ENCODE peak calls at places on chromosomes 12 and 14, in nine cellular contexts. G, D, Y, L, Z, I, B, W and R are unnamed samples.

GRCh38 chr14:99718031-99718810 is 34.1 kb downstream of the CYP46A1 start:
- DNase-seq in G (peak), D (no peak), Y (no peak), L (no peak), Z (peak), I (no peak), B (no peak), W (no peak), R (no peak)

GRCh38 chr14:71122866-71123565 is 215.8 kb downstream of the PCNX1 start:
- DNase-seq in G (no peak), D (no peak), Y (no peak), L (no peak), Z (peak), I (no peak), B (no peak), W (no peak), R (no peak)

GRCh38 chr14:88904864-88905263 is 80.4 kb downstream of the TTC8 start:
- DNase-seq in G (no peak), D (peak), Y (peak), L (no peak), Z (no peak), I (no peak), B (no peak), W (no peak), R (no peak)

GRCh38 chr12:64452559-64453329 is 824 bp downstream of the TBK1 start:
- DNase-seq in G (no peak), D (peak), Y (peak), L (peak), Z (peak), I (peak), B (no peak), W (peak), R (no peak)

GRCh38 chr14:94380225-94381148 is 7.9 kb downstream of the SERPINA1 start:
- DNase-seq in G (peak), D (no peak), Y (no peak), L (no peak), Z (no peak), I (no peak), B (no peak), W (no peak), R (no peak)

GRCh38 chr12:6605425-6606330 is 1.5 kb downstream of the CHD4 start:
- DNase-seq in G (peak), D (peak), Y (peak), L (peak), Z (peak), I (peak), B (peak), W (no peak), R (peak)

GRCh38 chr12:94327819-94328218 is 131.8 kb downstream of the CEP83 start:
- DNase-seq in G (no peak), D (peak), Y (peak), L (no peak), Z (no peak), I (no peak), B (no peak), W (no peak), R (no peak)

GRCh38 chr14:53152909-53153701 is at the start of gene DDHD1:
- DNase-seq in G (peak), D (peak), Y (peak), L (peak), Z (peak), I (peak), B (peak), W (peak), R (no peak)

GRCh38 chr12:104615048-104615561 is 158.4 kb downstream of the CHST11 start:
- DNase-seq in G (no peak), D (peak), Y (peak), L (no peak), Z (no peak), I (no peak), B (no peak), W (no peak), R (no peak)

GRCh38 chr14:34983148-34983760 is 462 bp downstream of the SRP54 start:
- DNase-seq in G (no peak), D (no peak), Y (no peak), L (no peak), Z (no peak), I (no peak), B (no peak), W (no peak), R (no peak)

GRCh38 chr14:104967414-104968152 is 10.6 kb downstream of the AHNAK2 start:
- DNase-seq in G (no peak), D (peak), Y (peak), L (no peak), Z (peak), I (peak), B (no peak), W (no peak), R (no peak)

GRCh38 chr12:105970885-105971284 is 167.9 kb downstream of the NUAK1 start:
- DNase-seq in G (no peak), D (no peak), Y (no peak), L (no peak), Z (no peak), I (no peak), B (no peak), W (no peak), R (no peak)

GRCh38 chr12:50740307-50740706 is 23.6 kb upstream of the ATF1 start:
- DNase-seq in G (no peak), D (peak), Y (no peak), L (no peak), Z (no peak), I (peak), B (no peak), W (no peak), R (no peak)

GRCh38 chr12:48198619-48198973 is 4.5 kb downstream of the OR10AD1 start:
- DNase-seq in G (peak), D (peak), Y (no peak), L (no peak), Z (no peak), I (peak), B (peak), W (no peak), R (no peak)

GRCh38 chr14:101596742-101597141 is 35.4 kb downstream of the DIO3 start:
- DNase-seq in G (no peak), D (no peak), Y (no peak), L (no peak), Z (no peak), I (no peak), B (no peak), W (no peak), R (no peak)